ENCODE peak calls at places on chromosomes 4 and X, in five cellular contexts. M is A549, P is neural progenitor cell, H is lung, L is MM.1S. J is an unnamed sample.

GRCh38 chr4:41124916-41125548 is 89.3 kb downstream of the APBB2 start:
- DNase-seq in M (no peak), P (no peak), H (peak; percentile 42), L (no peak), J (no peak)

GRCh38 chr4:751676-752075 is 46.0 kb downstream of the PCGF3 start:
- DNase-seq in M (no peak), P (no peak), H (no peak), L (no peak), J (no peak)

GRCh38 chr4:86356425-86356824 is 3.4 kb downstream of the MAPK10 start:
- DNase-seq in M (no peak), P (no peak), H (no peak), L (no peak), J (no peak)

GRCh38 chr4:177047851-177048174 is 255.1 kb upstream of the VEGFC start:
- DNase-seq in M (no peak), P (no peak), H (no peak), L (no peak), J (no peak)

GRCh38 chrX:31459361-31459760 is 387.5 kb upstream of the FTHL17 start:
- DNase-seq in M (no peak), P (no peak), H (no peak), L (no peak), J (no peak)

GRCh38 chrX:72609313-72609712 is 36.7 kb upstream of the HDAC8 start:
- DNase-seq in M (peak; percentile 13), P (no peak), H (no peak), L (no peak), J (no peak)

GRCh38 chr4:8778760-8779159 is 92.9 kb downstream of the HMX1 start:
- DNase-seq in M (no peak), P (no peak), H (no peak), L (no peak), J (no peak)

GRCh38 chr4:188439641-188440311 is 300.5 kb downstream of the TRIML1 start:
- DNase-seq in M (no peak), P (no peak), H (no peak), L (no peak), J (no peak)

GRCh38 chr4:39931441-39931901 is 46.2 kb downstream of the PDS5A start:
- DNase-seq in M (no peak), P (no peak), H (no peak), L (no peak), J (no peak)

GRCh38 chrX:70439016-70439415 is 5.6 kb upstream of the DLG3 start:
- DNase-seq in M (no peak), P (no peak), H (no peak), L (peak; percentile 74), J (no peak)

GRCh38 chr4:185730849-185731608 is 81.0 kb downstream of the SORBS2 start:
- DNase-seq in M (no peak), P (no peak), H (no peak), L (peak; percentile 52), J (peak; percentile 78)

GRCh38 chrX:29478336-29479069 is 736.9 kb upstream of the MAGEB2 start:
- DNase-seq in M (peak; percentile 25), P (peak; percentile 64), H (no peak), L (peak; percentile 61), J (peak; percentile 8)

GRCh38 chr4:113503691-113504090 is 257.8 kb downstream of the CAMK2D start:
- DNase-seq in M (no peak), P (no peak), H (no peak), L (no peak), J (no peak)

GRCh38 chr4:87108142-87108546 is 112.3 kb downstream of the KLHL8 start:
- DNase-seq in M (peak; percentile 18), P (no peak), H (no peak), L (no peak), J (no peak)

GRCh38 chr4:41718907-41719306 is 29.6 kb downstream of the PHOX2B start:
- DNase-seq in M (no peak), P (no peak), H (no peak), L (no peak), J (no peak)

GRCh38 chr4:127124919-127125318 is 507.8 kb upstream of the INTU start:
- DNase-seq in M (no peak), P (no peak), H (no peak), L (no peak), J (no peak)

GRCh38 chr4:146340798-146341197 is 126.5 kb downstream of the REELD1 start:
- DNase-seq in M (no peak), P (no peak), H (no peak), L (peak; percentile 37), J (peak; percentile 31)

GRCh38 chr4:146343199-146343598 is 128.9 kb downstream of the REELD1 start:
- DNase-seq in M (no peak), P (no peak), H (no peak), L (no peak), J (no peak)

GRCh38 chr4:146343776-146344175 is 129.4 kb downstream of the REELD1 start:
- DNase-seq in M (no peak), P (no peak), H (no peak), L (no peak), J (no peak)

GRCh38 chr4:146346276-146346675 is 131.9 kb downstream of the REELD1 start:
- DNase-seq in M (no peak), P (no peak), H (no peak), L (peak; percentile 61), J (no peak)

DNA sequence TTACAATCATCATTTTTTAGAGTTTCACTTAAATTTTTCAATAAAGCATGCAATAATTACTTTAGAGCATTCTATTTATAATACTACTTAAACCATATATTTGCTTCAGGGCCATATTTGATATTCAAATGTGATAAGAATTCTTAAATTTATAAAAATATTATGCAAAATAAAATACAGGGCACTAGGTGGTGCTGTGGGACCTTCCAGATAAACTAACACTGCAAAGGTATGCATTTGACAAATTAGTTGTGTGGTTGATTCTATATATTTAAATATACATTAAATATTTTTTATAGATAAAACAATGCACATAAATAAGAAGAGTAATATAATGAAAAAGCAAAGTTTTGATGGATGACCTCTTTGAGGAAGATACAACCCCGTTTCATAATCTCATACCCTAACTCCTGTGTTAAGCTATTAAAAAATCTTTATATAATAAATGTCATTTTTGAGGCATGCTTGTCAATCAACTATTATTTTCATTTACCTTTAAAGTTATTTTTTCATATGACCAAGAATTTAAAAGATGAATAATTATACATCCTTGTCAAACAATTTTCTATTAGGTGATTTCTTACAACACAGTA is 128.4 kb downstream of the REELD1 start:
- DNase-seq in M (peak; percentile 2), P (peak; percentile 34), H (no peak), L (peak; percentile 57), J (peak; percentile 42)
- TF ChIP-seq CTCF in M (peak; percentile 70), P (peak; percentile 73), H (peak; percentile 13), L (peak; percentile 33), J (peak; percentile 79)

DNA sequence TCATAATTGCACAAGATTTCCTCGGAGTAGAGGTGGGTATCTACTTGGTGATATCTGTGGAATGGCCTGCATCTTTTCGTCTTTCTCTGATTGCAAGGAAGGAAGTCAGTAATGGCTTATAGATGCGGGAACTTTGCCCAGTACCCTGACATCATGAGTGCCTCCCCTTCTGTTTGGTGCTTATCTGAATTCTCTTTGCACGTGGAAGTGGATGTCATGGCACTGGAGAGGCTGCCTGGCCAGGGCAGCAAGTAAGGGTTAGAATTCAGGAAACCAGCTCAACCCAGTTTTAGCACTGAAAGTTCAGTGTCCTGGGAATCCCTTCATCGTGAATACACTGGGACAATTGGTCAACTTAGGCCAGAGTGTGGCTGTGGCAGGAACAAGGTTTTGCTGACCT is 83.5 kb upstream of the RAPGEF2 start:
- DNase-seq in M (no peak), P (no peak), H (no peak), L (no peak), J (no peak)
- H3K27ac ChIP-seq in M (no peak overlapping the region), P (no peak overlapping the region), H (no peak overlapping the region), L (no peak overlapping the region), J (no peak overlapping the region)

DNA sequence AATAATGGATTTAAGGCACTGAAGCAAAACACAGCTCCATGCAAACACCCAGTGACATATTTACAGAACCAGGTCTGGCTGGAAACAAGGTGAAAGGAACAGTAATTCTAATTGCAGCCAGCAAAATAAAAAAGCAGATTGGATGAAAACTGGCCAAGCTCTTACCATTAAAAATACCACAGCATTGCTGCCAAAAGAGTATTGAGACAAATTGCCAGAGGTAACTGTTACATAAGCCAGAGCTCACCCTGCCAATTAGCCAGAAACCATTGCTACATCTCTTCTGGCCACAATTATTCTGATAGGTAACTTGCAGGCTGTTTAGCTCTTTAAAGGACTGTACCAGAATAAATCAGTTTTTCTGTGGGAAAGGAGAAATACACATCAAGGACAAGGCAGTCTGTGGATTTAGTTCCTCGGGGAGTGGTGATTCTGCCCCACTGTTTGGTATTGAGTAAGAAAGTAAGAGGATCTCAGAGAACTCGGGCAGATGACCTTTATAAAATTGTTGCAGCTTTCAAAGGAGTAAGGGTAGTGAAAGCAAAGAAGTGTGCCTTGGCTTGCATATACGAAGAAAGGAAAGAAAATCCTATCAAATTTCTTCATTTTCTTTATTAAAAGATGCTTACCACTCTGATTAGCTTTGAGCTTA is 369.5 kb downstream of the PPP3CA start:
- DNase-seq in M (no peak), P (no peak), H (no peak), L (no peak), J (no peak)
- H3K4me3 ChIP-seq in M (no peak overlapping the region), P (no peak overlapping the region), H (no peak overlapping the region), L (no peak overlapping the region), J (no peak overlapping the region)

DNA sequence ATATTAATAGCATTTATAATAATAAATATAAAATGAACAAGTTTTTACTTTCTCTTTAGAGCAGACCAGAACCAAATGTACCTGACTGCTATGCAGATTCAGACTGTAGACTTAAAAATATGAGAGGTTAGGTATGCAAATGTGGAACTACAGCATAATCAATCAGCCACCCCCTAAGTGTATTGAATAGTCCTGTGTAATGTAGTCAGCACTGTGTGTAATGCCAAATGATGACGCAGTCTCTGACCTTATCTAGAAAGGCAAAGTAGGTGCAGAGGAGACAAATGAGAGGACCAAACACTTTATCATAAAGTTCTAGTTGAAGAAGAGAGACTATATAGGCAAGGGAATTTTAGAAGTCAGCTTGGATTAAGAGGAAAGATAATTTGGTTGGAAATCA is 331.3 kb downstream of the GPAT3 start:
- DNase-seq in M (no peak), P (no peak), H (no peak), L (no peak), J (no peak)
- TF ChIP-seq CTCF in M (no peak), P (no peak), H (no peak), L (no peak), J (no peak)

DNA sequence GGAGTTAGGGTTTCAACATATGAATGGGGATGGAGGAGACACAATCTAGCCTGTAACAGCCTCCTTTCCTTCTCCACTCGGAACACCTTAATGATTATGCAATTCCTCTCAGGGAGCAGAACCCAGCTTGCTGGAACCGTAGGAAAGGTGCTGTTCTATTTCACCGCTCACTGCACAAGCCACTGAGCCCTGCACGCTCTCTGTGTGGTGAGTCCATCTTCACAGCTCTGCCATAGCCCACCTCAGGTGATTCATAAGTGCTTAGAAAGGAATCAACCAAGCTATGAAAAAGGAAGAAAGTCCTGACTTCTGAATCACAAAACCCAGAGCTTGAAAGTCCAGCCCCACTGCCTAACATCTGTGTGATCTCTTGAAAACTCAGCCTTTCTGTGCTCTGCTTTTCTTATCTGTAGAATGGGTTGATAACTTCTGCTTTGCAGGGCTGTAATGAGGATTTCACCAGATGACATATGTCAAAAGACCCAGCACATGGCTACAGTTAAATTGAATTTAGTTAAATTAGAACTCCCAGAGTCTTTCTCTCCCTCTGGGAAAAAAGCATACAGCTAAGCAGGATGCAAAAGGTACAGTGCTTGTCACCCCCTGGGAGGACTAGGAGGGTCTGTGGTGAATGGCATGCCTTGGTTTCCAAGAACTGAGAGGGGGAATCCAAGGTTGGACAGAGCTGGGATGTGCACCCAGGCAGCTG is 91.6 kb downstream of the WFS1 start:
- DNase-seq in M (no peak), P (no peak), H (no peak), L (no peak), J (no peak)
- H3K27ac ChIP-seq in M (no peak overlapping the region), P (no peak overlapping the region), H (no peak overlapping the region), L (no peak overlapping the region), J (no peak overlapping the region)